ENCODE peak calls at places on chromosome 3, in four cellular contexts. X, C, B and S are unnamed samples.

GRCh38 chr3:71583569-71584215 is at the start of gene FOXP1:
- DNase-seq in X (peak; percentile 58), C (peak; percentile 77), B (peak; percentile 72), S (peak; percentile 51)

GRCh38 chr3:42982645-42983412 is 3.7 kb downstream of the GASK1A start:
- DNase-seq in X (no peak), C (no peak), B (no peak), S (no peak)

GRCh38 chr3:197327701-197328100 is 29.3 kb upstream of the DLG1 start:
- DNase-seq in X (no peak), C (no peak), B (no peak), S (peak; percentile 43)

GRCh38 chr3:183477801-183478456 is 49.5 kb upstream of the MCF2L2 start:
- DNase-seq in X (no peak), C (no peak), B (no peak), S (no peak)

GRCh38 chr3:139122221-139122581 is 77.5 kb upstream of the PRR23C start:
- DNase-seq in X (no peak), C (no peak), B (no peak), S (no peak)

GRCh38 chr3:52372822-52373504 is 56.8 kb downstream of the DNAH1 start:
- DNase-seq in X (peak; percentile 27), C (peak; percentile 46), B (peak; percentile 34), S (peak; percentile 46)

GRCh38 chr3:1798711-1799410 is 299.8 kb upstream of the CNTN4 start:
- DNase-seq in X (no peak), C (no peak), B (no peak), S (no peak)

GRCh38 chr3:63051920-63052319 is 176.7 kb upstream of the CADPS start:
- DNase-seq in X (no peak), C (no peak), B (no peak), S (no peak)

GRCh38 chr3:17632401-17633100 is 109.9 kb downstream of the TBC1D5 start:
- DNase-seq in X (no peak), C (no peak), B (no peak), S (no peak)

GRCh38 chr3:107643038-107643883 is 120.5 kb downstream of the BBX start:
- DNase-seq in X (no peak), C (no peak), B (no peak), S (no peak)

GRCh38 chr3:183579967-183580720 is 24.6 kb upstream of the KLHL6 start:
- DNase-seq in X (no peak), C (peak; percentile 30), B (no peak), S (no peak)

GRCh38 chr3:124615896-124616543 is 114.2 kb upstream of the UMPS start:
- DNase-seq in X (no peak), C (peak; percentile 64), B (no peak), S (no peak)

GRCh38 chr3:72165337-72165736 is 380.4 kb upstream of the PROK2 start:
- DNase-seq in X (no peak), C (no peak), B (no peak), S (no peak)

GRCh38 chr3:36524560-36524959 is 144.3 kb downstream of the STAC start:
- DNase-seq in X (no peak), C (no peak), B (no peak), S (no peak)

GRCh38 chr3:31968927-31969418 is 12.1 kb downstream of the OSBPL10 start:
- DNase-seq in X (no peak), C (no peak), B (no peak), S (no peak)

GRCh38 chr3:11431319-11431718 is 159.1 kb downstream of the ATG7 start:
- DNase-seq in X (no peak), C (no peak), B (no peak), S (no peak)

GRCh38 chr3:151395806-151396205 is 11.3 kb upstream of the P2RY12 start:
- DNase-seq in X (no peak), C (no peak), B (no peak), S (no peak)

GRCh38 chr3:196422976-196423781 is 9.0 kb downstream of the UBXN7 start:
- DNase-seq in X (no peak), C (peak; percentile 89), B (no peak), S (no peak)

GRCh38 chr3:130896101-130896500 is 2.2 kb downstream of the ATP2C1 start:
- DNase-seq in X (no peak), C (no peak), B (no peak), S (no peak)

GRCh38 chr3:190345027-190345821 is 23.0 kb upstream of the CLDN1 start:
- DNase-seq in X (no peak), C (peak; percentile 16), B (no peak), S (no peak)

GRCh38 chr3:179868715-179869114 is 168.0 kb downstream of the PEX5L start:
- DNase-seq in X (no peak), C (no peak), B (no peak), S (no peak)

GRCh38 chr3:188296761-188297689 is 143.1 kb downstream of the LPP start:
- DNase-seq in X (no peak), C (no peak), B (no peak), S (no peak)

GRCh38 chr3:88059380-88060160 is 515 bp downstream of the ZNF654 start:
- DNase-seq in X (no peak), C (no peak), B (peak; percentile 11), S (no peak)

GRCh38 chr3:71045917-71046282 is 537.6 kb downstream of the FOXP1 start:
- DNase-seq in X (no peak), C (no peak), B (no peak), S (no peak)

GRCh38 chr3:42451116-42451515 is 40.7 kb upstream of the LYZL4 start:
- DNase-seq in X (no peak), C (no peak), B (no peak), S (no peak)

GRCh38 chr3:190862209-190863118 is at the start of gene GMNC:
- DNase-seq in X (no peak), C (peak; percentile 86), B (no peak), S (peak; percentile 42)

GRCh38 chr3:197366301-197367044 is 68.1 kb upstream of the DLG1 start:
- DNase-seq in X (no peak), C (no peak), B (no peak), S (no peak)

GRCh38 chr3:32009101-32009500 is 27.6 kb downstream of the ZNF860 start:
- DNase-seq in X (no peak), C (no peak), B (no peak), S (no peak)

GRCh38 chr3:158801200-158801599 is 654 bp upstream of the MFSD1 start:
- DNase-seq in X (no peak), C (no peak), B (peak; percentile 6), S (no peak)
- H3K27ac ChIP-seq in X (peak overlapping the region; percentile 71), C (peak overlapping the region; percentile 85), B (peak overlapping the region; percentile 71), S (peak overlapping the region; percentile 88)

GRCh38 chr3:47408839-47409229 is 28.0 kb downstream of the PTPN23 start:
- DNase-seq in X (no peak), C (no peak), B (no peak), S (no peak)

GRCh38 chr3:47409284-47409683 is 28.5 kb downstream of the PTPN23 start:
- DNase-seq in X (no peak), C (no peak), B (no peak), S (no peak)

GRCh38 chr3:47410801-47411646 is 30.2 kb downstream of the PTPN23 start:
- DNase-seq in X (no peak), C (no peak), B (no peak), S (no peak)

GRCh38 chr3:47410417-47410720 is 29.5 kb downstream of the PTPN23 start:
- DNase-seq in X (no peak), C (no peak), B (no peak), S (no peak)

GRCh38 chr3:47409688-47410416 is 29.0 kb downstream of the PTPN23 start:
- DNase-seq in X (no peak), C (no peak), B (no peak), S (no peak)
- H3K27ac ChIP-seq in X (no peak overlapping the region), C (no peak overlapping the region), B (no peak overlapping the region), S (no peak overlapping the region)

GRCh38 chr3:78050276-78051080 is 1010.6 kb downstream of the ROBO2 start:
- DNase-seq in X (no peak), C (no peak), B (no peak), S (no peak)
- H3K27ac ChIP-seq in X (no peak overlapping the region), C (peak overlapping the region; percentile 5), B (no peak overlapping the region), S (no peak overlapping the region)

GRCh38 chr3:48467473-48468267 is 21.1 kb downstream of the ATRIP start:
- DNase-seq in X (no peak), C (no peak), B (no peak), S (no peak)
- H3K27ac ChIP-seq in X (peak overlapping the region; percentile 90), C (peak overlapping the region; percentile 99), B (no peak overlapping the region), S (peak overlapping the region; percentile 100)

DNA sequence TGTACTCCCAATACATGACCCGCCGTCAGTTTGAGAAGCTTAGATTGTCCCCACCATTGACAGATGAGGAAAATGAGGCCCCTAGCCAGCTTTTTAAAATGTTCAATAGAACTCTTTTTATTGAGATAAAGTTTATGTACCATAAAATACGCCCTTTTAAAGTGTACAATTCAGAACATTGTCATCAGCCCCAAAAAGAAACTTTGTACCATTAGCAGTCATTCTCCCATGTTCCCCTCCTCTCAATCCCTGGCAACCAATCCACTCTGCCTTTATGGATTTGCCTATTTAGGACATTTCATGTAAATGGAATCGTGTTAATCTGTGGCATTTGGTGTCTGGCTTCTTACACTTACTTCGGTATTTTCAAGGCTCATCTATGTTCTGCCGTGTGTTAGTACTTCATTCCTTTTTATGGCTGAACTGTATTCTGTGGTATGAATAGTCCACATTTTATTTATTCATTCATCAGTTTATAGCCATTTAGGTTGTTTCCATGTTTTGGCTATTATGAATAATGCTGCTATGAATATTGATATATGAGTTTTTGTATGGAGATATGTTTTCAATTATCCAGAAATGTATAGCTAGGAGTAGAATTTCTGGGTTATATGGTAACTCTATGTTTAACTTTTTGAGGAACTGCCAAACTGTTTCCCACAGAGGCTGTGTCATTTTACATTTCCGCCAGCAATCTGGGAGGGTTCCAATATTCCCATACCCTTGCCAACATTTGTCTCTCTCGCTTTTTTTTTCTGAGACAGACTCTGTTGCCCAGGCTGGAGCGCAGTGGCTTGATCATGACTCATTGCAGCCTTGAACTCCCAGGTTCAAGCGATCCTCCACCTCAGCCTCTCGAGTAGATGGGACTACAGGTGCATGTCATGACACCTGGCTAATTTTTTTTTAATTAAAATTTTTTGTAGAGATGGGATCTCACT is 15.3 kb upstream of the PTPN23 start:
- DNase-seq in X (no peak), C (no peak), B (no peak), S (no peak)
- H3K27ac ChIP-seq in X (no peak overlapping the region), C (no peak overlapping the region), B (no peak overlapping the region), S (no peak overlapping the region)

GRCh38 chr3:194537732-194538247 is 51.0 kb upstream of the ATP13A3 start:
- DNase-seq in X (no peak), C (no peak), B (no peak), S (no peak)
- H3K27ac ChIP-seq in X (no peak overlapping the region), C (no peak overlapping the region), B (no peak overlapping the region), S (no peak overlapping the region)

GRCh38 chr3:146653978-146654377 is 48.8 kb upstream of the PLSCR5 start:
- DNase-seq in X (no peak), C (no peak), B (no peak), S (no peak)
- H3K27ac ChIP-seq in X (no peak overlapping the region), C (no peak overlapping the region), B (no peak overlapping the region), S (no peak overlapping the region)